ENCODE peak calls at places on chromosome 18, in six cellular contexts. Y, Z, I, V, N and T are unnamed samples.

GRCh38 chr18:25832008-25832604 is 258.3 kb downstream of the SS18 start:
- DNase-seq in Z (peak), I (peak), N (peak), V (peak), Y (peak), T (peak)

GRCh38 chr18:28178720-28179119 is 1.8 kb upstream of the CDH2 start:
- DNase-seq in Z (no peak), I (no peak), Y (no peak), V (no peak), N (peak), T (no peak)

GRCh38 chr18:67735506-67735905 is 219.0 kb upstream of the DSEL start:
- DNase-seq in Z (no peak), I (no peak), V (no peak), Y (no peak), N (no peak), T (no peak)

GRCh38 chr18:61273533-61273932 is 59.7 kb upstream of the CDH20 start:
- DNase-seq in V (no peak), Y (no peak), I (no peak), N (no peak), Z (no peak), T (no peak)

GRCh38 chr18:2513616-2514015 is 57.7 kb downstream of the METTL4 start:
- DNase-seq in Z (no peak), V (no peak), N (peak), Y (no peak), I (no peak), T (no peak)

GRCh38 chr18:57267368-57267767 is 85.0 kb upstream of the ST8SIA3 start:
- DNase-seq in Y (no peak), V (no peak), Z (no peak), N (no peak), I (no peak), T (no peak)

GRCh38 chr18:24112874-24113615 is 25.8 kb upstream of the CABYR start:
- DNase-seq in I (no peak), Z (no peak), Y (no peak), V (no peak), N (peak), T (peak)

GRCh38 chr18:61765097-61765496 is 127.7 kb downstream of the RNF152 start:
- DNase-seq in I (no peak), Y (no peak), N (peak), Z (no peak), V (peak), T (no peak)

GRCh38 chr18:74351354-74351753 is 35.7 kb downstream of the C18orf63 start:
- DNase-seq in N (peak), Z (no peak), Y (no peak), V (no peak), I (no peak), T (peak)

GRCh38 chr18:10475633-10476388 is 21.4 kb downstream of the APCDD1 start:
- DNase-seq in N (no peak), Y (no peak), V (no peak), I (no peak), Z (no peak), T (no peak)

GRCh38 chr18:9643549-9643948 is 29.2 kb upstream of the PPP4R1 start:
- DNase-seq in V (peak), Y (no peak), I (no peak), Z (peak), N (peak), T (peak)

GRCh38 chr18:74498712-74499629 is 2.8 kb downstream of the CNDP2 start:
- DNase-seq in N (peak), Z (peak), V (no peak), I (no peak), Y (peak), T (no peak)

GRCh38 chr18:78780719-78781600 is 198.7 kb upstream of the SALL3 start:
- DNase-seq in Z (peak), V (no peak), N (no peak), I (no peak), Y (peak), T (no peak)

GRCh38 chr18:78352905-78353304 is 626.7 kb upstream of the SALL3 start:
- DNase-seq in Z (no peak), V (peak), Y (no peak), N (no peak), I (no peak), T (no peak)

GRCh38 chr18:21489119-21489750 is 111.3 kb downstream of the ESCO1 start:
- DNase-seq in Z (peak), Y (peak), I (peak), V (peak), N (peak), T (peak)

GRCh38 chr18:22084547-22084946 is 84.8 kb upstream of the GATA6 start:
- DNase-seq in Z (peak), V (no peak), Y (peak), I (no peak), N (peak), T (no peak)

GRCh38 chr18:49936821-49937220 is 123.5 kb upstream of the ACAA2 start:
- DNase-seq in Y (peak), N (no peak), Z (no peak), I (no peak), V (no peak), T (no peak)

GRCh38 chr18:79857082-79857661 is 59.4 kb downstream of the KCNG2 start:
- DNase-seq in Z (no peak), N (peak), V (no peak), Y (peak), I (no peak), T (no peak)

GRCh38 chr18:48878471-48878870 is 72.3 kb downstream of the SMAD7 start:
- DNase-seq in V (no peak), I (no peak), Z (no peak), Y (no peak), N (no peak), T (no peak)

GRCh38 chr18:48815182-48815520 is 135.6 kb downstream of the SMAD7 start:
- DNase-seq in N (no peak), Z (peak), Y (no peak), V (no peak), I (no peak), T (no peak)

GRCh38 chr18:59232309-59233016 is 12.5 kb downstream of the GRP start:
- DNase-seq in Z (no peak), V (peak), Y (no peak), I (no peak), N (no peak), T (no peak)

GRCh38 chr18:45722899-45723298 is 1.1 kb upstream of the SLC14A1 start:
- DNase-seq in V (peak), I (peak), Y (peak), Z (peak), N (peak), T (peak)

GRCh38 chr18:43422483-43422882 is 145.2 kb upstream of the SYT4 start:
- DNase-seq in N (peak), Z (no peak), V (peak), I (no peak), Y (no peak), T (no peak)

GRCh38 chr18:58992301-58993231 is 127.9 kb downstream of the ZNF532 start:
- DNase-seq in V (no peak), N (no peak), Z (no peak), Y (no peak), I (no peak), T (no peak)

GRCh38 chr18:33334781-33335180 is 105.7 kb downstream of the CCDC178 start:
- DNase-seq in Z (no peak), N (no peak), V (no peak), Y (no peak), I (no peak), T (no peak)

GRCh38 chr18:70295633-70296188 is 6.9 kb downstream of the SOCS6 start:
- DNase-seq in I (no peak), V (no peak), N (no peak), Y (no peak), Z (no peak), T (no peak)

GRCh38 chr18:12744103-12744502 is 41.3 kb downstream of the PSMG2 start:
- DNase-seq in N (peak), V (no peak), Z (no peak), Y (no peak), I (no peak), T (peak)

GRCh38 chr18:78912862-78913261 is 66.8 kb upstream of the SALL3 start:
- DNase-seq in Z (no peak), I (no peak), V (no peak), N (no peak), Y (peak), T (no peak)

GRCh38 chr18:3265564-3266033 is 3.7 kb downstream of the MYL12B start:
- DNase-seq in I (no peak), V (peak), Y (no peak), Z (no peak), N (peak), T (peak)

GRCh38 chr18:68221116-68221724 is 493.7 kb downstream of the TMX3 start:
- DNase-seq in N (peak), Z (no peak), I (no peak), V (peak), Y (no peak), T (no peak)

GRCh38 chr18:44893045-44893706 is 212.5 kb downstream of the SETBP1 start:
- DNase-seq in I (no peak), N (peak), V (no peak), Y (no peak), Z (no peak), T (no peak)

GRCh38 chr18:45521777-45522176 is 93.5 kb upstream of the SLC14A2 start:
- DNase-seq in I (no peak), V (no peak), Y (no peak), Z (no peak), N (peak), T (no peak)

GRCh38 chr18:5704847-5705246 is 161.1 kb upstream of the EPB41L3 start:
- DNase-seq in Y (no peak), N (no peak), V (no peak), I (no peak), Z (no peak), T (no peak)

GRCh38 chr18:57705861-57706590 is 84.4 kb upstream of the NARS1 start:
- DNase-seq in I (no peak), Z (no peak), Y (peak), V (no peak), N (no peak), T (no peak)

GRCh38 chr18:12515550-12515949 is 107.8 kb downstream of the PRELID3A start:
- DNase-seq in N (no peak), Z (no peak), Y (no peak), I (no peak), V (no peak), T (no peak)

GRCh38 chr18:9516437-9517064 is 41.2 kb downstream of the RALBP1 start:
- DNase-seq in V (peak), Y (no peak), N (peak), I (no peak), Z (no peak), T (peak)

GRCh38 chr18:55539240-55539639 is 48.8 kb downstream of the TCF4 start:
- DNase-seq in V (no peak), Z (no peak), I (no peak), Y (no peak), N (peak), T (no peak)

DNA sequence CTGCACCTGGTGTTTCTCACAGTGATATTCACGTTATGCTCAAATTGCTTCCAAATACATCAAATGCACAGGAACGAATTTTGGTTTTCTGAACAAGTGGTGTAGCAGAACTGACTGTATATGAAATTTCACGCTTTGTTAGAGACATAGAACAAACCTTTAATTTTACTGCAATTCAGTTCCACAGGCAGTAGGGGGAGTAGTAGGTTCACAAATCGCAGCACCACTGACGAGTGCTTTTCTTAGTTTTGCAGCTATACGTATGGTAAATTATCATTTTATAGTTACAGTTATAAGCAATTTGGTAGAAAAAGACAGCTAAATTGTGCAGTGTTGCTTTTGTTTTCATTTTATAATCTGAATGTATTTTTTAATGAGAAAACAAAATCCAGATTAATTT is 113.3 kb downstream of the KIAA1328 start:
- DNase-seq in V (peak), Z (no peak), Y (no peak), I (peak), N (peak), T (no peak)
- TF ChIP-seq CTCF in V (peak), Z (peak), Y (no peak), I (peak), N (peak), T (no peak)

DNA sequence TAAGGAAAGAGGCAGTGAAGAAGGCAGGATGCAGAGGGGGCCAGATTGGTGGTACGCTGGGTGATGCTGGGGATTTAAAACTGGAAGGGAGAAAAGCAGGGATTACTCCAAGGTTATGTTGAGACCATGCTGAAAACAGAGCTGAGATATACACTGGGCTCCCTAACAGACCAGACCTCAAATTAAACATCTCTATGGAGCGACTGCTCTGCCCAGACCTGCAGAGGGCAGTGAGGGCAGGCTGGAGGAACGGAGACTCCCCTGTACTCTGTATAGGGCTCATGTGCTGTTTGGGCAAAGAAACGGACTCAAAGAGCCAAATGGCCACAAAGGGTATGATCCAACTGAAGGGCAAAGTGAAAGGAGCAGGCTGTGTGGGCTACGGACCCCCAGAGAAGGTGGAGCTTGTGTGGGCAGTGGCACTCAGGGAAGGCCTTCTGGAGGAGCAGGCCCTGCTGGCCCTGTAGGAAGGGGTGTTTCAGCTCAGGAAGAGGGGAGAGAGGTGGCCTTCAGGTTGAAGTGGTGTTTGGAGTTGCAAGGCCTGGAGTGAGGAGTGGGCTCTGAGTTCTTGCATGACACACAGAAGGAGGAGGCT is 4.8 kb upstream of the CELF4 start:
- DNase-seq in N (no peak), Y (peak), Z (no peak), V (peak), I (no peak), T (no peak)
- TF ChIP-seq CTCF in N (no peak), Y (no peak), Z (no peak), V (peak), I (no peak), T (no peak)

GRCh38 chr18:54444309-54444914 is 86.7 kb downstream of the C18orf54 start:
- DNase-seq in I (peak), Y (no peak), V (peak), Z (peak), N (peak), T (peak)
- TF ChIP-seq CTCF in I (peak), Y (no peak), V (peak), Z (peak), N (peak), T (peak)

GRCh38 chr18:42184685-42185477 is 229.8 kb downstream of the PIK3C3 start:
- DNase-seq in I (no peak), Y (no peak), Z (no peak), N (no peak), V (no peak), T (no peak)

GRCh38 chr18:42187611-42188378 is 232.8 kb downstream of the PIK3C3 start:
- DNase-seq in N (peak), Z (no peak), I (no peak), V (no peak), Y (no peak), T (no peak)

GRCh38 chr18:42192251-42193248 is 237.5 kb downstream of the PIK3C3 start:
- DNase-seq in Y (no peak), I (no peak), N (peak), Z (no peak), V (no peak), T (peak)

GRCh38 chr18:42185486-42185885 is 230.5 kb downstream of the PIK3C3 start:
- DNase-seq in V (no peak), I (no peak), N (no peak), Z (no peak), Y (no peak), T (no peak)

DNA sequence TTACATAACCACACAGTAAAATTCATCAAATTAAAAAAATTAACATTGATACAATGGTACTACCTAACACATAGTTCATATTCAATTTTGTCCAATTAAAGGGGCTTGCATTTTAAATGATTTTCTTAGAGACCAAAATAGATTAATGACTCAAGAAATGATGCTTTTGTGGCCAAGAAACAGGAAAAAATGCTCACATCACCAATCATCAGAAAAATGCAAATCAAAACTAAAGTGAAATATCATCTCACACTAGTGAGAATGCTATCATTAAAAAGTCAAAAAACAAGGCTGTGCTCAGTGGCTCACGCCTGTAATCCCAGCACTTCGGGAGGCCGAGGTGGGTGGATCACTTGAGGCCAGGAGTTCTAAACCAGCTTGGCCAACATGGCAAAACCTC is 235.6 kb downstream of the PIK3C3 start:
- DNase-seq in Y (no peak), I (no peak), N (no peak), Z (no peak), V (no peak), T (no peak)
- TF ChIP-seq CTCF in Y (no peak), I (no peak), N (no peak), Z (no peak), V (no peak), T (no peak)

GRCh38 chr18:71398530-71398929 is 1109.7 kb downstream of the SOCS6 start:
- DNase-seq in Z (no peak), N (peak), I (no peak), Y (no peak), V (peak), T (no peak)
- TF ChIP-seq CTCF in Z (no peak), N (no peak), I (no peak), Y (no peak), V (peak), T (no peak)

GRCh38 chr18:51370996-51371395 is 173.5 kb upstream of the MEX3C start:
- DNase-seq in V (no peak), I (no peak), Z (no peak), N (no peak), Y (no peak), T (no peak)
- TF ChIP-seq CTCF in V (no peak), I (no peak), Z (no peak), N (no peak), Y (no peak), T (no peak)

GRCh38 chr18:75837316-75837715 is 409.8 kb upstream of the SMIM21 start:
- DNase-seq in I (no peak), Z (no peak), N (no peak), Y (peak), V (no peak), T (no peak)

GRCh38 chr18:75836516-75836915 is 409.0 kb upstream of the SMIM21 start:
- DNase-seq in Z (no peak), V (no peak), I (no peak), N (no peak), Y (no peak), T (no peak)

GRCh38 chr18:75840131-75840530 is 412.6 kb upstream of the SMIM21 start:
- DNase-seq in I (no peak), V (no peak), Y (no peak), Z (no peak), N (no peak), T (no peak)

GRCh38 chr18:75844102-75844604 is 416.6 kb upstream of the SMIM21 start:
- DNase-seq in Z (no peak), Y (peak), N (no peak), V (no peak), I (no peak), T (no peak)

DNA sequence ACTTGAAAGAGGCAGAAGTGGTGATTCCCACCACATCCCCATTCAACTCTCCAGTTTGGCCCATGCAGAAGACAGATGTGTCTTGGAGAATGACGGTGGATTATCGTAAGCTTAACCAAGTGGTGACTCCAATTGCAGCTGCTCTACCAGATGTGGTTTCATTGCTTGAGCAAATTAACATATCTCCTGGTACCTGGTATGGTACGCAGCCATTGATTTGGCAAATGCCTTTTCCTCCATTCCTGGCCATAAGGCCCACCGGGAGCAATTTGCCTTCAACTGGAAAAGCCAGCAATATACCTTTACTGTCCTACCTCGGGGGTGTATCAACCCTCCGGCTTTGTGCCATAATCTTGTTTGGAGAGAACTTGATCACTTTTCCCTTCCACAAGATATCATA is 411.5 kb upstream of the SMIM21 start:
- DNase-seq in Z (no peak), Y (peak), V (no peak), I (no peak), N (no peak), T (no peak)
- TF ChIP-seq CTCF in Z (no peak), Y (no peak), V (no peak), I (no peak), N (no peak), T (no peak)